ENCODE peak calls at places on chromosomes 2 and 18, in six cellular contexts. J is gastrocnemius medialis, X is OCI-LY7, N is stomach, F is heart right ventricle, W is endothelial cell of umbilical vein. I is an unnamed sample.
A peak's percentile ranks its signal among the peaks of the same experiment; 100 is the strongest.

GRCh38 chr18:3935316-3935715 is 485.3 kb downstream of the TGIF1 start:
- DNase-seq in W (no peak), F (no peak), X (peak; percentile 58), N (no peak), J (no peak), I (no peak)

GRCh38 chr2:99278793-99279291 is 22.2 kb downstream of the LYG1 start:
- DNase-seq in X (no peak), W (no peak), N (no peak), F (no peak), J (no peak), I (no peak)

GRCh38 chr18:21853020-21853419 is 112.4 kb downstream of the MIB1 start:
- DNase-seq in W (no peak), F (no peak), X (peak; percentile 68), J (no peak), N (no peak), I (no peak)

GRCh38 chr2:62489162-62489561 is 16.8 kb downstream of the TMEM17 start:
- DNase-seq in W (peak; percentile 92), J (no peak), N (no peak), X (no peak), F (no peak), I (no peak)

GRCh38 chr2:226414313-226414712 is 385.3 kb downstream of the IRS1 start:
- DNase-seq in N (no peak), W (no peak), F (no peak), X (no peak), J (no peak), I (no peak)

GRCh38 chr2:97752342-97753334 is 39.3 kb downstream of the ZAP70 start:
- DNase-seq in J (no peak), N (no peak), F (no peak), X (no peak), W (no peak), I (no peak)

GRCh38 chr18:41524674-41525470 is 430.2 kb upstream of the PIK3C3 start:
- DNase-seq in F (no peak), X (no peak), N (no peak), J (no peak), W (no peak), I (no peak)

GRCh38 chr2:240205763-240206162 is 65.3 kb upstream of the OTOS start:
- DNase-seq in F (no peak), X (no peak), J (no peak), W (no peak), N (no peak), I (no peak)

GRCh38 chr2:206856474-206856873 is 82.8 kb upstream of the CPO start:
- DNase-seq in N (no peak), W (no peak), X (no peak), J (no peak), F (no peak), I (no peak)

GRCh38 chr2:160687629-160688028 is 194.0 kb upstream of the RBMS1 start:
- DNase-seq in W (no peak), N (no peak), F (no peak), J (no peak), X (no peak), I (no peak)

GRCh38 chr2:65056990-65057375 is 767 bp downstream of the CEP68 start:
- DNase-seq in J (no peak), X (peak; percentile 41), W (peak; percentile 52), F (no peak), N (no peak), I (no peak)

GRCh38 chr2:162828545-162828944 is 10.0 kb downstream of the KCNH7 start:
- DNase-seq in J (no peak), X (no peak), W (no peak), N (no peak), F (no peak), I (no peak)

GRCh38 chr2:12287220-12287751 is 429.4 kb upstream of the TRIB2 start:
- DNase-seq in J (peak; percentile 40), N (no peak), W (peak; percentile 46), F (no peak), X (no peak), I (no peak)

GRCh38 chr2:119482481-119483394 is 41.5 kb downstream of the SCTR start:
- DNase-seq in J (peak; percentile 77), W (no peak), N (no peak), X (no peak), F (no peak), I (peak; percentile 6)

GRCh38 chr2:45975752-45976517 is 321.3 kb upstream of the EPAS1 start:
- DNase-seq in N (no peak), W (no peak), F (no peak), X (no peak), J (no peak), I (no peak)

GRCh38 chr2:197071790-197072436 is 145.4 kb upstream of the PGAP1 start:
- DNase-seq in J (no peak), F (no peak), N (no peak), X (no peak), W (no peak), I (no peak)

GRCh38 chr2:64742678-64743077 is 89.0 kb upstream of the SERTAD2 start:
- DNase-seq in X (no peak), W (no peak), N (no peak), J (no peak), F (no peak), I (no peak)

GRCh38 chr2:95053543-95053942 is 28.0 kb downstream of the MAL start:
- DNase-seq in J (no peak), W (no peak), N (no peak), X (no peak), F (no peak), I (no peak)

GRCh38 chr2:207230261-207231105 is 64.7 kb upstream of the KLF7 start:
- DNase-seq in N (no peak), F (no peak), X (peak; percentile 27), W (peak; percentile 38), J (no peak), I (peak; percentile 50)

GRCh38 chr18:75500510-75500909 is 73.0 kb upstream of the SMIM21 start:
- DNase-seq in F (no peak), X (no peak), N (no peak), J (no peak), W (no peak), I (no peak)

GRCh38 chr2:9657731-9658130 is 26.9 kb upstream of the YWHAQ start:
- DNase-seq in F (no peak), N (no peak), W (no peak), J (no peak), X (no peak), I (peak; percentile 33)

DNA sequence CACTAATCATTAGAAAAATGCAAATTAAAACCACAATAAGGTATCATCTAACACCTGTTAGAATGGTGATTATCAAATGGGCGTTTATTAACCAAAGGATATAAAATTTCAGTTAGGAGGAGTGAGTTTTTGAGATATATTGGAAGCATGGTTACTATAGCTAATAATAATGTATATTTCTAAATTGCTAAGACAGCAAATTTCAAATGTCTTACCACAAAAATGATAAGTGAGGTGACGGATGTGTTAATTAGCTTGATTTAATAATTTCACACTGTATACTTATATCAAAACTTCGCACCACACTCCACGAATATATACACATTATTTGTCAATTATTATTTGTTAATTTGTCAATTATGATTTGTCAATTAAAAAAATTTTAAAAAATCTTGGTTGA is 227.2 kb upstream of the DDX18 start:
- DNase-seq in X (no peak), J (no peak), W (no peak), N (no peak), F (no peak), I (no peak)
- H3K36me3 ChIP-seq in X (no peaks in the 10 kb centered on the region), J (no peaks in the 10 kb centered on the region), W (no peaks in the 10 kb centered on the region), N (no peaks in the 10 kb centered on the region), F (no peaks in the 10 kb centered on the region), I (no peaks in the 10 kb centered on the region)

GRCh38 chr2:32246911-32247310 is 17.8 kb downstream of the NLRC4 start:
- DNase-seq in N (peak; percentile 67), W (no peak), J (no peak), X (no peak), F (no peak), I (no peak)

GRCh38 chr2:32249731-32250236 is 14.9 kb downstream of the NLRC4 start:
- DNase-seq in W (no peak), J (no peak), N (no peak), F (no peak), X (no peak), I (no peak)

GRCh38 chr2:32250290-32250689 is 14.4 kb downstream of the NLRC4 start:
- DNase-seq in J (no peak), F (no peak), W (no peak), N (no peak), X (no peak), I (no peak)

DNA sequence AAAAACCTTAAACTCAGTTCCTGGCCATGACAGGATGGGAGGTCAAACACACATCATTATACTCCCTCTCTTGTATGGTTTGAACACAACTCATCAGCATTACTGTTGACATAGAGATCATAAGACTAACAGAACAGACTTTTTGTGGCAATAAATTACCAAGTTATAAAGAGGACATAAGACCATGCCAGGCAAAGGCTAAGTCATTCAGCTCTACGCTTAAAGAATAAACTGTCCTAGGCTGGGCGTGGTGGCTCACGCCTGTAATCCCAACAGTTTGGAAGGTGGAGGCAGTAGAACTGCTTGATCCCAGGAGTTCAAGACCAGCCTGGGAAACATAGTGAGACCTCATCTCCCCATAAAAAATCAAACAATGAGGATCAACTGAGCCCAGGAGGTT is 16.4 kb downstream of the NLRC4 start:
- DNase-seq in X (no peak), J (no peak), N (no peak), F (no peak), W (no peak), I (no peak)
- H3K4me3 ChIP-seq in X (no peak overlapping the region), J (no peak overlapping the region), N (no peak overlapping the region), F (no peak overlapping the region), W (no peak overlapping the region), I (no peak overlapping the region)

DNA sequence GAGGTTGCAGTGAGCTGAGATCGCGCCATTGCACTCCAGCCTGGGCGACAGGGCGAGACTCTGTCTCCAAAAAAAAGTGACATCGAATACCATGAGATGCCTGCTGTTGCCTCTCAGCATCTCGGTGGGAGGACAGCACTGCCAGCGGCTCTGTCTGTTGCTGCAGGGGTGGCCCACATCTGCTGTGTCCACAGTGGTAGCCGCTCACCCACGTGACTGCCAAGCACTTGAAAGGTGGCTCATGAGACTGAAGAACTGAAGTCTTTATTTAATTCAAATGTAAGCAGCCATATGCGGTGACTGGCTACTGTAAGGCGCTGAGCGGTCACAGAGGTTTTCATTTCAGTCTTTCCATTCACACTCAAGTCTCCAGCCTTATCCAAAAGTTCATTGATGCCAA is 25.8 kb downstream of the IMPA2 start:
- DNase-seq in J (no peak), X (no peak), F (no peak), W (no peak), N (no peak), I (no peak)
- H3K36me3 ChIP-seq in J (peaks cover 40% of the 10 kb centered on the region), X (peaks cover 4% of the 10 kb centered on the region), F (no peaks in the 10 kb centered on the region), W (no peaks in the 10 kb centered on the region), N (peaks cover 6% of the 10 kb centered on the region), I (peaks cover under 1% of the 10 kb centered on the region)

GRCh38 chr18:33851546-33852078 is 273.6 kb downstream of the ASXL3 start:
- DNase-seq in W (no peak), X (peak; percentile 76), F (no peak), N (no peak), J (no peak), I (no peak)

GRCh38 chr18:33849731-33850130 is 271.7 kb downstream of the ASXL3 start:
- DNase-seq in W (no peak), J (no peak), N (no peak), F (no peak), X (peak; percentile 76), I (no peak)

GRCh38 chr18:33854086-33854826 is 276.2 kb downstream of the ASXL3 start:
- DNase-seq in F (no peak), X (peak; percentile 81), W (no peak), N (no peak), J (no peak), I (no peak)

DNA sequence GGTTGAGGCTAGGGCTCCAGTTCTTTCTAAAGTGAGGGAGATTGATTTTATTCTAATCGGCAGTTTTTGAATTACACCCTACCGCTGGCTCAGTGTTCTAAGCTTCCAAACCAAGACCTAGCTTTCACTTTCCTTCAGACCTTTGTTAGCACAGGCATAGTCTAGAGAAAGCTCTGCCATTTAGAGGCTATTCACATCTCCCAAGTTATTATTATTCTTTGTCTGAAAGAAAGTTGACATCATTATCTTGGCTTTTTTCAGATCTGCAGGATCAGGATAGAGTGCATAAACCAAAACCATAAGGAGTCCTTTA is 276.8 kb downstream of the ASXL3 start:
- DNase-seq in W (no peak), X (peak; percentile 33), F (no peak), N (no peak), J (no peak), I (no peak)
- H3K4me3 ChIP-seq in W (no peak overlapping the region), X (peak overlapping the region; percentile 74), F (no peak overlapping the region), N (no peak overlapping the region), J (no peak overlapping the region), I (no peak overlapping the region)

I was measured in HAP-1.